ENCODE peak calls at places on chromosome X, in seven cellular contexts. One of them, this sample, is unnamed.

GRCh38 chrX:104864296-104864695 is 298.3 kb downstream of the IL1RAPL2 start:
- DNase-seq in activated CD4-positive, alpha-beta T cell treated with anti-CD3 and anti-CD28 coated beads for 48 hours: no peak
- DNase-seq in SK-N-DZ: no peak
- DNase-seq in heart left ventricle: no peak
- DNase-seq in MCF 10A: peak
- DNase-seq in AG10803: no peak
- DNase-seq in small intestine: no peak
- DNase-seq in this sample: no peak

GRCh38 chrX:155874571-155875244 is 6.4 kb upstream of the VAMP7 start:
- DNase-seq in activated CD4-positive, alpha-beta T cell treated with anti-CD3 and anti-CD28 coated beads for 48 hours: no peak
- DNase-seq in SK-N-DZ: no peak
- DNase-seq in heart left ventricle: no peak
- DNase-seq in MCF 10A: no peak
- DNase-seq in AG10803: peak
- DNase-seq in small intestine: no peak
- DNase-seq in this sample: peak

GRCh38 chrX:140477987-140478386 is 26.9 kb downstream of the SOX3 start:
- DNase-seq in activated CD4-positive, alpha-beta T cell treated with anti-CD3 and anti-CD28 coated beads for 48 hours: no peak
- DNase-seq in SK-N-DZ: no peak
- DNase-seq in heart left ventricle: no peak
- DNase-seq in MCF 10A: no peak
- DNase-seq in AG10803: no peak
- DNase-seq in small intestine: no peak
- DNase-seq in this sample: no peak

GRCh38 chrX:155086202-155086840 is 15.0 kb downstream of the BRCC3 start:
- DNase-seq in activated CD4-positive, alpha-beta T cell treated with anti-CD3 and anti-CD28 coated beads for 48 hours: peak
- DNase-seq in SK-N-DZ: no peak
- DNase-seq in heart left ventricle: no peak
- DNase-seq in MCF 10A: peak
- DNase-seq in AG10803: peak
- DNase-seq in small intestine: peak
- DNase-seq in this sample: peak

GRCh38 chrX:134694333-134694925 is 36.2 kb upstream of the PLAC1 start:
- DNase-seq in activated CD4-positive, alpha-beta T cell treated with anti-CD3 and anti-CD28 coated beads for 48 hours: no peak
- DNase-seq in SK-N-DZ: no peak
- DNase-seq in heart left ventricle: no peak
- DNase-seq in MCF 10A: no peak
- DNase-seq in AG10803: no peak
- DNase-seq in small intestine: no peak
- DNase-seq in this sample: no peak

GRCh38 chrX:29581223-29581622 is 634.1 kb upstream of the MAGEB2 start:
- DNase-seq in activated CD4-positive, alpha-beta T cell treated with anti-CD3 and anti-CD28 coated beads for 48 hours: no peak
- DNase-seq in SK-N-DZ: no peak
- DNase-seq in heart left ventricle: no peak
- DNase-seq in MCF 10A: no peak
- DNase-seq in AG10803: no peak
- DNase-seq in small intestine: no peak
- DNase-seq in this sample: no peak

GRCh38 chrX:155718964-155719586 is 106.3 kb upstream of the TMLHE start:
- DNase-seq in activated CD4-positive, alpha-beta T cell treated with anti-CD3 and anti-CD28 coated beads for 48 hours: no peak
- DNase-seq in SK-N-DZ: no peak
- DNase-seq in heart left ventricle: no peak
- DNase-seq in MCF 10A: peak
- DNase-seq in AG10803: peak
- DNase-seq in small intestine: no peak
- DNase-seq in this sample: peak

GRCh38 chrX:47148946-47149345 is 3.9 kb downstream of the RBM10 start:
- DNase-seq in activated CD4-positive, alpha-beta T cell treated with anti-CD3 and anti-CD28 coated beads for 48 hours: peak
- DNase-seq in SK-N-DZ: no peak
- DNase-seq in heart left ventricle: no peak
- DNase-seq in MCF 10A: no peak
- DNase-seq in AG10803: no peak
- DNase-seq in small intestine: no peak
- DNase-seq in this sample: no peak

GRCh38 chrX:24575496-24575895 is 71.7 kb downstream of the PCYT1B start:
- DNase-seq in activated CD4-positive, alpha-beta T cell treated with anti-CD3 and anti-CD28 coated beads for 48 hours: no peak
- DNase-seq in SK-N-DZ: no peak
- DNase-seq in heart left ventricle: no peak
- DNase-seq in MCF 10A: no peak
- DNase-seq in AG10803: no peak
- DNase-seq in small intestine: no peak
- DNase-seq in this sample: no peak

GRCh38 chrX:149962859-149963757 is 24.8 kb upstream of the EOLA2 start:
- DNase-seq in activated CD4-positive, alpha-beta T cell treated with anti-CD3 and anti-CD28 coated beads for 48 hours: peak
- DNase-seq in SK-N-DZ: peak
- DNase-seq in heart left ventricle: no peak
- DNase-seq in MCF 10A: peak
- DNase-seq in AG10803: peak
- DNase-seq in small intestine: peak
- DNase-seq in this sample: peak

GRCh38 chrX:8484360-8484759 is 19.7 kb downstream of the VCX3B start:
- DNase-seq in activated CD4-positive, alpha-beta T cell treated with anti-CD3 and anti-CD28 coated beads for 48 hours: no peak
- DNase-seq in SK-N-DZ: no peak
- DNase-seq in heart left ventricle: no peak
- DNase-seq in MCF 10A: no peak
- DNase-seq in AG10803: no peak
- DNase-seq in small intestine: no peak
- DNase-seq in this sample: no peak

GRCh38 chrX:155065035-155065734 is 5.8 kb downstream of the CMC4 start:
- DNase-seq in activated CD4-positive, alpha-beta T cell treated with anti-CD3 and anti-CD28 coated beads for 48 hours: no peak
- DNase-seq in SK-N-DZ: no peak
- DNase-seq in heart left ventricle: no peak
- DNase-seq in MCF 10A: peak
- DNase-seq in AG10803: peak
- DNase-seq in small intestine: no peak
- DNase-seq in this sample: peak

GRCh38 chrX:34332336-34332735 is 200.2 kb upstream of the FAM47A start:
- DNase-seq in activated CD4-positive, alpha-beta T cell treated with anti-CD3 and anti-CD28 coated beads for 48 hours: no peak
- DNase-seq in SK-N-DZ: peak
- DNase-seq in heart left ventricle: no peak
- DNase-seq in MCF 10A: peak
- DNase-seq in AG10803: no peak
- DNase-seq in small intestine: no peak
- DNase-seq in this sample: no peak

GRCh38 chrX:8067754-8068469 is 103.2 kb downstream of the VCX2 start:
- DNase-seq in activated CD4-positive, alpha-beta T cell treated with anti-CD3 and anti-CD28 coated beads for 48 hours: no peak
- DNase-seq in SK-N-DZ: no peak
- DNase-seq in heart left ventricle: no peak
- DNase-seq in MCF 10A: peak
- DNase-seq in AG10803: no peak
- DNase-seq in small intestine: peak
- DNase-seq in this sample: no peak

GRCh38 chrX:150605603-150606002 is 37.2 kb downstream of the MTM1 start:
- DNase-seq in activated CD4-positive, alpha-beta T cell treated with anti-CD3 and anti-CD28 coated beads for 48 hours: no peak
- DNase-seq in SK-N-DZ: no peak
- DNase-seq in heart left ventricle: no peak
- DNase-seq in MCF 10A: no peak
- DNase-seq in AG10803: no peak
- DNase-seq in small intestine: no peak
- DNase-seq in this sample: no peak

GRCh38 chrX:130118396-130118795 is 8.1 kb upstream of the ELF4 start:
- DNase-seq in activated CD4-positive, alpha-beta T cell treated with anti-CD3 and anti-CD28 coated beads for 48 hours: no peak
- DNase-seq in SK-N-DZ: no peak
- DNase-seq in heart left ventricle: no peak
- DNase-seq in MCF 10A: peak
- DNase-seq in AG10803: peak
- DNase-seq in small intestine: no peak
- DNase-seq in this sample: peak

GRCh38 chrX:78024349-78025108 is 55.1 kb upstream of the PGAM4 start:
- DNase-seq in activated CD4-positive, alpha-beta T cell treated with anti-CD3 and anti-CD28 coated beads for 48 hours: peak
- DNase-seq in SK-N-DZ: peak
- DNase-seq in heart left ventricle: no peak
- DNase-seq in MCF 10A: peak
- DNase-seq in AG10803: no peak
- DNase-seq in small intestine: peak
- DNase-seq in this sample: peak

GRCh38 chrX:386768-387575 is at the start of gene PPP2R3B:
- DNase-seq in activated CD4-positive, alpha-beta T cell treated with anti-CD3 and anti-CD28 coated beads for 48 hours: peak
- DNase-seq in SK-N-DZ: peak
- DNase-seq in heart left ventricle: peak
- DNase-seq in MCF 10A: peak
- DNase-seq in AG10803: peak
- DNase-seq in small intestine: peak
- DNase-seq in this sample: peak

GRCh38 chrX:39204945-39205344 is 403.7 kb downstream of the MID1IP1 start:
- DNase-seq in activated CD4-positive, alpha-beta T cell treated with anti-CD3 and anti-CD28 coated beads for 48 hours: peak
- DNase-seq in SK-N-DZ: no peak
- DNase-seq in heart left ventricle: no peak
- DNase-seq in MCF 10A: no peak
- DNase-seq in AG10803: no peak
- DNase-seq in small intestine: no peak
- DNase-seq in this sample: no peak

GRCh38 chrX:150790021-150790420 is 96.8 kb downstream of the MTMR1 start:
- DNase-seq in activated CD4-positive, alpha-beta T cell treated with anti-CD3 and anti-CD28 coated beads for 48 hours: no peak
- DNase-seq in SK-N-DZ: no peak
- DNase-seq in heart left ventricle: no peak
- DNase-seq in MCF 10A: no peak
- DNase-seq in AG10803: no peak
- DNase-seq in small intestine: no peak
- DNase-seq in this sample: no peak

GRCh38 chrX:5236096-5236495 is 992.6 kb downstream of the NLGN4X start:
- DNase-seq in activated CD4-positive, alpha-beta T cell treated with anti-CD3 and anti-CD28 coated beads for 48 hours: no peak
- DNase-seq in SK-N-DZ: peak
- DNase-seq in heart left ventricle: no peak
- DNase-seq in MCF 10A: peak
- DNase-seq in AG10803: no peak
- DNase-seq in small intestine: no peak
- DNase-seq in this sample: no peak

GRCh38 chrX:10156199-10157031 is at the start of gene CLCN4:
- DNase-seq in activated CD4-positive, alpha-beta T cell treated with anti-CD3 and anti-CD28 coated beads for 48 hours: no peak
- DNase-seq in SK-N-DZ: peak
- DNase-seq in heart left ventricle: peak
- DNase-seq in MCF 10A: peak
- DNase-seq in AG10803: peak
- DNase-seq in small intestine: peak
- DNase-seq in this sample: peak

GRCh38 chrX:1486749-1487361 is 34.1 kb upstream of the ASMTL start:
- DNase-seq in activated CD4-positive, alpha-beta T cell treated with anti-CD3 and anti-CD28 coated beads for 48 hours: no peak
- DNase-seq in SK-N-DZ: no peak
- DNase-seq in heart left ventricle: peak
- DNase-seq in MCF 10A: no peak
- DNase-seq in AG10803: no peak
- DNase-seq in small intestine: no peak
- DNase-seq in this sample: no peak

GRCh38 chrX:101390664-101391525 is at the start of gene RPL36A:
- DNase-seq in activated CD4-positive, alpha-beta T cell treated with anti-CD3 and anti-CD28 coated beads for 48 hours: peak
- DNase-seq in SK-N-DZ: peak
- DNase-seq in heart left ventricle: peak
- DNase-seq in MCF 10A: peak
- DNase-seq in AG10803: peak
- DNase-seq in small intestine: peak
- DNase-seq in this sample: peak

GRCh38 chrX:19515615-19516105 is 352 bp upstream of the MAP3K15 start:
- DNase-seq in activated CD4-positive, alpha-beta T cell treated with anti-CD3 and anti-CD28 coated beads for 48 hours: no peak
- DNase-seq in SK-N-DZ: no peak
- DNase-seq in heart left ventricle: no peak
- DNase-seq in MCF 10A: no peak
- DNase-seq in AG10803: no peak
- DNase-seq in small intestine: no peak
- DNase-seq in this sample: no peak